ENCODE peak calls at places on chromosomes 12 and 14, in eight cellular contexts. K, L, X, R, I, Q, B and O are unnamed samples.

GRCh38 chr12:7241404-7242005 is 52.0 kb downstream of the PEX5 start:
- DNase-seq in K (peak), L (no peak), X (no peak), R (peak), I (no peak), Q (no peak), B (peak), O (no peak)

GRCh38 chr14:21382095-21382494 is 1.7 kb downstream of the SUPT16H start:
- DNase-seq in K (no peak), L (no peak), X (no peak), R (no peak), I (no peak), Q (no peak), B (no peak), O (no peak)

GRCh38 chr14:76313303-76313702 is 62.6 kb upstream of the ESRRB start:
- DNase-seq in K (no peak), L (no peak), X (no peak), R (no peak), I (no peak), Q (no peak), B (no peak), O (no peak)

GRCh38 chr12:23140710-23141109 is 515.7 kb downstream of the ETNK1 start:
- DNase-seq in K (peak), L (no peak), X (no peak), R (no peak), I (no peak), Q (no peak), B (no peak), O (no peak)

GRCh38 chr12:49010092-49010668 is 8.4 kb downstream of the PRKAG1 start:
- DNase-seq in K (no peak), L (no peak), X (no peak), R (no peak), I (no peak), Q (no peak), B (no peak), O (no peak)

GRCh38 chr12:31470462-31470861 is 120.5 kb downstream of the DENND5B start:
- DNase-seq in K (no peak), L (no peak), X (no peak), R (no peak), I (no peak), Q (no peak), B (no peak), O (no peak)

GRCh38 chr14:79077096-79077495 is 906.9 kb downstream of the NRXN3 start:
- DNase-seq in K (no peak), L (no peak), X (no peak), R (no peak), I (peak), Q (no peak), B (no peak), O (no peak)

GRCh38 chr14:83096092-83096491 is 1562.4 kb upstream of the SEL1L start:
- DNase-seq in K (no peak), L (no peak), X (no peak), R (peak), I (no peak), Q (no peak), B (no peak), O (no peak)